ENCODE peak calls at places on chromosomes 6 and 20, in seven cellular contexts. One of them, this sample, is unnamed.

GRCh38 chr6:7669742-7670141 is 56.2 kb upstream of the BMP6 start:
- DNase-seq in lung: no peak
- DNase-seq in foreskin keratinocyte: no peak
- DNase-seq in GM03348: no peak
- DNase-seq in GM12892: no peak
- DNase-seq in RPMI7951: no peak
- DNase-seq in stimulated activated CD4-positive, alpha-beta T cell treated with anti-CD3 and anti-CD28 coated beads, Interleukin-1b, Interleukin-23, amount 100 ng/mL, for 4 hours: no peak
- DNase-seq in this sample: no peak

GRCh38 chr20:32462900-32463641 is 104.9 kb downstream of the ASXL1 start:
- DNase-seq in lung: no peak
- DNase-seq in foreskin keratinocyte: no peak
- DNase-seq in GM03348: no peak
- DNase-seq in GM12892: no peak
- DNase-seq in RPMI7951: no peak
- DNase-seq in stimulated activated CD4-positive, alpha-beta T cell treated with anti-CD3 and anti-CD28 coated beads, Interleukin-1b, Interleukin-23, amount 100 ng/mL, for 4 hours: no peak
- DNase-seq in this sample: no peak

GRCh38 chr20:1533059-1533458 is 24.4 kb downstream of the SIRPD start:
- DNase-seq in lung: no peak
- DNase-seq in foreskin keratinocyte: no peak
- DNase-seq in GM03348: peak
- DNase-seq in GM12892: no peak
- DNase-seq in RPMI7951: peak
- DNase-seq in stimulated activated CD4-positive, alpha-beta T cell treated with anti-CD3 and anti-CD28 coated beads, Interleukin-1b, Interleukin-23, amount 100 ng/mL, for 4 hours: no peak
- DNase-seq in this sample: no peak

GRCh38 chr6:8888468-8888867 is 453.1 kb upstream of the SLC35B3 start:
- DNase-seq in lung: no peak
- DNase-seq in foreskin keratinocyte: peak
- DNase-seq in GM03348: no peak
- DNase-seq in GM12892: no peak
- DNase-seq in RPMI7951: no peak
- DNase-seq in stimulated activated CD4-positive, alpha-beta T cell treated with anti-CD3 and anti-CD28 coated beads, Interleukin-1b, Interleukin-23, amount 100 ng/mL, for 4 hours: no peak
- DNase-seq in this sample: no peak

GRCh38 chr20:57211949-57212889 is 54.2 kb downstream of the BMP7 start:
- DNase-seq in lung: no peak
- DNase-seq in foreskin keratinocyte: peak
- DNase-seq in GM03348: peak
- DNase-seq in GM12892: no peak
- DNase-seq in RPMI7951: peak
- DNase-seq in stimulated activated CD4-positive, alpha-beta T cell treated with anti-CD3 and anti-CD28 coated beads, Interleukin-1b, Interleukin-23, amount 100 ng/mL, for 4 hours: no peak
- DNase-seq in this sample: no peak

GRCh38 chr6:141562801-141563763 is 569.6 kb upstream of the GJE1 start:
- DNase-seq in lung: peak
- DNase-seq in foreskin keratinocyte: peak
- DNase-seq in GM03348: peak
- DNase-seq in GM12892: peak
- DNase-seq in RPMI7951: peak
- DNase-seq in stimulated activated CD4-positive, alpha-beta T cell treated with anti-CD3 and anti-CD28 coated beads, Interleukin-1b, Interleukin-23, amount 100 ng/mL, for 4 hours: peak
- DNase-seq in this sample: peak

GRCh38 chr6:33583591-33584155 is 3.6 kb upstream of the BAK1 start:
- DNase-seq in lung: no peak
- DNase-seq in foreskin keratinocyte: no peak
- DNase-seq in GM03348: no peak
- DNase-seq in GM12892: no peak
- DNase-seq in RPMI7951: no peak
- DNase-seq in stimulated activated CD4-positive, alpha-beta T cell treated with anti-CD3 and anti-CD28 coated beads, Interleukin-1b, Interleukin-23, amount 100 ng/mL, for 4 hours: no peak
- DNase-seq in this sample: no peak

GRCh38 chr6:116221067-116221466 is 32.8 kb downstream of the TSPYL4 start:
- DNase-seq in lung: no peak
- DNase-seq in foreskin keratinocyte: no peak
- DNase-seq in GM03348: peak
- DNase-seq in GM12892: no peak
- DNase-seq in RPMI7951: peak
- DNase-seq in stimulated activated CD4-positive, alpha-beta T cell treated with anti-CD3 and anti-CD28 coated beads, Interleukin-1b, Interleukin-23, amount 100 ng/mL, for 4 hours: no peak
- DNase-seq in this sample: no peak

GRCh38 chr6:32819729-32820128 is 2.9 kb upstream of the HLA-DOB start:
- DNase-seq in lung: no peak
- DNase-seq in foreskin keratinocyte: peak
- DNase-seq in GM03348: peak
- DNase-seq in GM12892: no peak
- DNase-seq in RPMI7951: peak
- DNase-seq in stimulated activated CD4-positive, alpha-beta T cell treated with anti-CD3 and anti-CD28 coated beads, Interleukin-1b, Interleukin-23, amount 100 ng/mL, for 4 hours: no peak
- DNase-seq in this sample: no peak